ENCODE peak calls at places on chromosomes 16 and 17, in five cellular contexts. One of them, this sample, is unnamed. For H3K4me1 and H3K27me3, the result is how much of the 10 kb centered on the place peaks cover.

GRCh38 chr17:62616993-62617893 is 10.2 kb upstream of the MRC2 start:
- DNase-seq in transverse colon: no peak
- DNase-seq in fibroblast of lung: peak
- DNase-seq in naive thymus-derived CD4-positive, alpha-beta T cell: no peak
- DNase-seq in ovary: no peak
- DNase-seq in this sample: no peak

GRCh38 chr16:61233718-61234117 is 802.5 kb downstream of the CDH8 start:
- DNase-seq in transverse colon: no peak
- DNase-seq in fibroblast of lung: no peak
- DNase-seq in naive thymus-derived CD4-positive, alpha-beta T cell: no peak
- DNase-seq in ovary: no peak
- DNase-seq in this sample: no peak

GRCh38 chr17:28904800-28905199 is 1.9 kb upstream of the DHRS13 start:
- DNase-seq in transverse colon: no peak
- DNase-seq in fibroblast of lung: no peak
- DNase-seq in naive thymus-derived CD4-positive, alpha-beta T cell: no peak
- DNase-seq in ovary: no peak
- DNase-seq in this sample: no peak

GRCh38 chr16:88649924-88650748 is 717 bp downstream of the CYBA start:
- DNase-seq in transverse colon: peak
- DNase-seq in fibroblast of lung: no peak
- DNase-seq in naive thymus-derived CD4-positive, alpha-beta T cell: no peak
- DNase-seq in ovary: no peak
- DNase-seq in this sample: peak

GRCh38 chr17:64245218-64246145 is 17.6 kb downstream of the TEX2 start:
- DNase-seq in transverse colon: no peak
- DNase-seq in fibroblast of lung: peak
- DNase-seq in naive thymus-derived CD4-positive, alpha-beta T cell: no peak
- DNase-seq in ovary: no peak
- DNase-seq in this sample: no peak

GRCh38 chr16:17835118-17835949 is 364.6 kb upstream of the XYLT1 start:
- DNase-seq in transverse colon: no peak
- DNase-seq in fibroblast of lung: peak
- DNase-seq in naive thymus-derived CD4-positive, alpha-beta T cell: no peak
- DNase-seq in ovary: no peak
- DNase-seq in this sample: no peak

GRCh38 chr17:50547035-50547735 is at the start of gene SPATA20:
- DNase-seq in transverse colon: peak
- DNase-seq in fibroblast of lung: peak
- DNase-seq in naive thymus-derived CD4-positive, alpha-beta T cell: peak
- DNase-seq in ovary: peak
- DNase-seq in this sample: peak

GRCh38 chr16:78189121-78189520 is 89.7 kb downstream of the WWOX start:
- DNase-seq in transverse colon: no peak
- DNase-seq in fibroblast of lung: no peak
- DNase-seq in naive thymus-derived CD4-positive, alpha-beta T cell: no peak
- DNase-seq in ovary: no peak
- DNase-seq in this sample: no peak

GRCh38 chr16:48123104-48123788 is 32.5 kb downstream of the ABCC12 start:
- DNase-seq in transverse colon: no peak
- DNase-seq in fibroblast of lung: peak
- DNase-seq in naive thymus-derived CD4-positive, alpha-beta T cell: no peak
- DNase-seq in ovary: no peak
- DNase-seq in this sample: no peak

GRCh38 chr17:61116577-61116976 is 283.1 kb upstream of the TBX2 start:
- DNase-seq in transverse colon: no peak
- DNase-seq in fibroblast of lung: no peak
- DNase-seq in naive thymus-derived CD4-positive, alpha-beta T cell: no peak
- DNase-seq in ovary: no peak
- DNase-seq in this sample: no peak

GRCh38 chr16:12971216-12971615 is 69.8 kb downstream of the SHISA9 start:
- DNase-seq in transverse colon: no peak
- DNase-seq in fibroblast of lung: peak
- DNase-seq in naive thymus-derived CD4-positive, alpha-beta T cell: no peak
- DNase-seq in ovary: no peak
- DNase-seq in this sample: peak

GRCh38 chr16:57627184-57627871 is 1.1 kb upstream of the ADGRG1 start:
- DNase-seq in transverse colon: no peak
- DNase-seq in fibroblast of lung: peak
- DNase-seq in naive thymus-derived CD4-positive, alpha-beta T cell: no peak
- DNase-seq in ovary: no peak
- DNase-seq in this sample: no peak

GRCh38 chr16:89581861-89582563 is 6.5 kb downstream of the CPNE7 start:
- DNase-seq in transverse colon: peak
- DNase-seq in fibroblast of lung: peak
- DNase-seq in naive thymus-derived CD4-positive, alpha-beta T cell: no peak
- DNase-seq in ovary: no peak
- DNase-seq in this sample: no peak

GRCh38 chr16:27984121-27984520 is 79.4 kb downstream of the GSG1L start:
- DNase-seq in transverse colon: no peak
- DNase-seq in fibroblast of lung: no peak
- DNase-seq in naive thymus-derived CD4-positive, alpha-beta T cell: no peak
- DNase-seq in ovary: no peak
- DNase-seq in this sample: no peak

GRCh38 chr16:10947211-10947787 is 2.9 kb downstream of the CLEC16A start:
- DNase-seq in transverse colon: no peak
- DNase-seq in fibroblast of lung: no peak
- DNase-seq in naive thymus-derived CD4-positive, alpha-beta T cell: no peak
- DNase-seq in ovary: no peak
- DNase-seq in this sample: no peak
- H3K4me1 ChIP-seq in transverse colon: under half
- H3K4me1 ChIP-seq in fibroblast of lung: under half
- H3K4me1 ChIP-seq in naive thymus-derived CD4-positive, alpha-beta T cell: under half
- H3K4me1 ChIP-seq in ovary: under half
- H3K4me1 ChIP-seq in this sample: under half

GRCh38 chr17:54518706-54519105 is 381.9 kb upstream of the TOM1L1 start:
- DNase-seq in transverse colon: no peak
- DNase-seq in fibroblast of lung: no peak
- DNase-seq in naive thymus-derived CD4-positive, alpha-beta T cell: no peak
- DNase-seq in ovary: no peak
- DNase-seq in this sample: no peak

GRCh38 chr17:54527941-54528340 is 372.7 kb upstream of the TOM1L1 start:
- DNase-seq in transverse colon: no peak
- DNase-seq in fibroblast of lung: no peak
- DNase-seq in naive thymus-derived CD4-positive, alpha-beta T cell: no peak
- DNase-seq in ovary: no peak
- DNase-seq in this sample: no peak

GRCh38 chr17:54530398-54530797 is 370.3 kb upstream of the TOM1L1 start:
- DNase-seq in transverse colon: no peak
- DNase-seq in fibroblast of lung: no peak
- DNase-seq in naive thymus-derived CD4-positive, alpha-beta T cell: no peak
- DNase-seq in ovary: no peak
- DNase-seq in this sample: no peak

GRCh38 chr17:54521137-54521536 is 379.5 kb upstream of the TOM1L1 start:
- DNase-seq in transverse colon: no peak
- DNase-seq in fibroblast of lung: no peak
- DNase-seq in naive thymus-derived CD4-positive, alpha-beta T cell: no peak
- DNase-seq in ovary: no peak
- DNase-seq in this sample: no peak

DNA sequence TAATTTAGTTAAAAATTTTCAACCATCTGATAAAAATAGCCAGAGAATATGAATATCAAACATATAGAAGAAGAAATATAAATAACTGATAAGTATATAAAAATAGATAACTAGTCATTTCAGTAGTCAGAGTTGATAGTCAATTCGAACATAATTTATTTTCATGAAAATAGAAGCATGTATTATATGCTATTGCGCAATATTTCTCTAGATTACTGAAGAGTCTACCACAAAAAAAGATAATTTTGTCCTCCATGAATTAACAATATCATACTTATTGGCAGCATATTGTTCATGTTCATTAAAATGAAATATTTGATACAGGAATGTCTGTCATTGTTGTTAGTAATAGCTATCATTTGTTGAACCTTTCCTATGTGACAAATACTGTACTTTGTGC is 376.2 kb upstream of the TOM1L1 start:
- DNase-seq in transverse colon: no peak
- DNase-seq in fibroblast of lung: no peak
- DNase-seq in naive thymus-derived CD4-positive, alpha-beta T cell: no peak
- DNase-seq in ovary: no peak
- DNase-seq in this sample: no peak
- H3K27me3 ChIP-seq in transverse colon: under half
- H3K27me3 ChIP-seq in fibroblast of lung: under half
- H3K27me3 ChIP-seq in naive thymus-derived CD4-positive, alpha-beta T cell: under half
- H3K27me3 ChIP-seq in ovary: under half
- H3K27me3 ChIP-seq in this sample: under half

DNA sequence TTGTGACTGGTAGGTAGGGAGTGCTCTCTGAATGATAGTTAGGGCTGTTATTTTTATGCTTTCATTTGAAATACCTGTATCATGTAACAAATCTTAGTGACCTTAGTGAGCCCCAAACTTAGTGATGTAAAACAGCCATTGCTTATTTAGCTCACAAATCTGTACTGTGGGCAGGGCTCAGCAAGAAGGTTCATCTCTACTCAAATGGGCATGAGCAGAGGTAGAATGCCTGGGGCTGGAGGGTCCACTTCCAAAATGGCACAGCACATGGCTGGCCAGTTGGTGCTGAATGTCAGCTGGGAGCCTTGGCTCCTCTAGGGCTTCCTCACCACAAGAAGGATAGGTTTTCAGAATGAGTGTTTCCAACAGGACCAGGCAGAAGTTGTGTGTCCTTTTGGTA is 49.3 kb upstream of the FOXF1 start:
- DNase-seq in transverse colon: no peak
- DNase-seq in fibroblast of lung: no peak
- DNase-seq in naive thymus-derived CD4-positive, alpha-beta T cell: no peak
- DNase-seq in ovary: no peak
- DNase-seq in this sample: no peak
- H3K4me1 ChIP-seq in transverse colon: under half
- H3K4me1 ChIP-seq in fibroblast of lung: under half
- H3K4me1 ChIP-seq in naive thymus-derived CD4-positive, alpha-beta T cell: under half
- H3K4me1 ChIP-seq in ovary: under half
- H3K4me1 ChIP-seq in this sample: under half

GRCh38 chr17:48995871-48996695 is 1.1 kb upstream of the IGF2BP1 start:
- DNase-seq in transverse colon: no peak
- DNase-seq in fibroblast of lung: no peak
- DNase-seq in naive thymus-derived CD4-positive, alpha-beta T cell: peak
- DNase-seq in ovary: no peak
- DNase-seq in this sample: no peak

GRCh38 chr17:48996696-48997102 is 486 bp upstream of the IGF2BP1 start:
- DNase-seq in transverse colon: no peak
- DNase-seq in fibroblast of lung: no peak
- DNase-seq in naive thymus-derived CD4-positive, alpha-beta T cell: no peak
- DNase-seq in ovary: no peak
- DNase-seq in this sample: no peak

GRCh38 chr17:48997103-48997826 is at the start of gene IGF2BP1:
- DNase-seq in transverse colon: no peak
- DNase-seq in fibroblast of lung: peak
- DNase-seq in naive thymus-derived CD4-positive, alpha-beta T cell: peak
- DNase-seq in ovary: no peak
- DNase-seq in this sample: no peak

GRCh38 chr17:48998557-48999440 is 1.6 kb downstream of the IGF2BP1 start:
- DNase-seq in transverse colon: no peak
- DNase-seq in fibroblast of lung: peak
- DNase-seq in naive thymus-derived CD4-positive, alpha-beta T cell: no peak
- DNase-seq in ovary: no peak
- DNase-seq in this sample: no peak

GRCh38 chr17:48997827-48998556 is 807 bp downstream of the IGF2BP1 start:
- DNase-seq in transverse colon: no peak
- DNase-seq in fibroblast of lung: peak
- DNase-seq in naive thymus-derived CD4-positive, alpha-beta T cell: no peak
- DNase-seq in ovary: no peak
- DNase-seq in this sample: no peak
- H3K27me3 ChIP-seq in transverse colon: half or more
- H3K27me3 ChIP-seq in fibroblast of lung: half or more
- H3K27me3 ChIP-seq in naive thymus-derived CD4-positive, alpha-beta T cell: half or more
- H3K27me3 ChIP-seq in ovary: under half
- H3K27me3 ChIP-seq in this sample: half or more

GRCh38 chr17:77466140-77466539 is 325.4 kb downstream of the SEC14L1 start:
- DNase-seq in transverse colon: no peak
- DNase-seq in fibroblast of lung: peak
- DNase-seq in naive thymus-derived CD4-positive, alpha-beta T cell: no peak
- DNase-seq in ovary: no peak
- DNase-seq in this sample: no peak
- H3K4me1 ChIP-seq in transverse colon: half or more
- H3K4me1 ChIP-seq in fibroblast of lung: under half
- H3K4me1 ChIP-seq in naive thymus-derived CD4-positive, alpha-beta T cell: half or more
- H3K4me1 ChIP-seq in ovary: under half
- H3K4me1 ChIP-seq in this sample: under half

DNA sequence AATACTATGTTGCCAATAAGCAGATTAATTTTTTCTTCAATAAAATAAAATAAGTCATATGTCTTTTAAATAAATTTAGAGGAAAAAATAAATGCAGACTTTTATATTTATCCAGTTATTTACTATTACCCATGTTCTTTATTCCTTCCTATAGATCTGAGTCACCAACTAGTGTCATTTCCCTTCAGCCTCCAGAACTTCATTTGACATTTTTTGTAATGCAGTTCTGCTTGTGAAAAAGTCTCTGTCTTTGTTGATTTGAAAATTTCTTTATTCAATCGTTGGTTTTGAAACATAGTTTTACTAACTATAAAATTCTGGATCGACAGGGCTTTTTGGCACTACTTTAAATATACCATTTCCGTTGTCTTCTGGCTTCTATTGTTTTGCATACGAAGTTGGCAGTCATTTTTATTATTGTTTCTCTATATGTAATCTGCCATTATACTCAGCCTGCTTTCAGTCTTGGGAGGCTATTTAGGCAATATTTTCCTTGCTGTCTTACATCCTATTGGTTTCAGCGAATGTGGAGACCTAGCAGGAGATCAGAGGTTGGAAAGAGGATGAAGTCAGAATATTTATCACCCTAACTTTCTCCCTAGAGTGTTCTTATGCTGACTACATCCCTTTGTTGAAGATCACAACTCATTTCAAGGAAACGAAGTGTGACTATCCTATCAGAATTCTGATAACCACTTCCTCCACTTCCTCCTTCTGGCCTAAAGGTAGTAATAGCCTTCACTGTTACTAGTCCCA is 42.0 kb upstream of the SLC6A2 start:
- DNase-seq in transverse colon: no peak
- DNase-seq in fibroblast of lung: no peak
- DNase-seq in naive thymus-derived CD4-positive, alpha-beta T cell: no peak
- DNase-seq in ovary: no peak
- DNase-seq in this sample: no peak
- H3K27me3 ChIP-seq in transverse colon: under half
- H3K27me3 ChIP-seq in fibroblast of lung: under half
- H3K27me3 ChIP-seq in naive thymus-derived CD4-positive, alpha-beta T cell: under half
- H3K27me3 ChIP-seq in ovary: under half
- H3K27me3 ChIP-seq in this sample: under half

DNA sequence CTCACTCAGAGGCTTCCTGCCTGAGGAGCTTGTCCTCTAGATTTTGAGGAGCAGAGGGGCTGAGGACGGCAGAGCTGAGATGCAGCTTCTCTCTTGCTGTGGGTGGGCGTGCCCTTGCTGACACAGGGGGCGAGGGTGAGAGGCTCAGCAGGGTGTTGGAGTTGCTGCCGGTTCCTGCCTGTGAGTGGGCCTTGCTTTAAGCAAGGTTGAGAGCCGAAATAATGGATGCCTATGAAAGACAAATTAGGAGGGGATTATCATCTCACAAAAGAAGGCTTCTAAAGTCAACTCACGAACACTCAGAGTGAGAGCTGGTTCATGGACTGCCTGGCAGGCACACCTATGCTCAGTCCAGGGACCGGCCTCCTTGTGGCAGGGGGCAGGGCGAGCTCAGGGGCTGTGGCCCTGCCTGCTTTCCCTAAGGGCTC is 215.6 kb downstream of the MSI2 start:
- DNase-seq in transverse colon: no peak
- DNase-seq in fibroblast of lung: no peak
- DNase-seq in naive thymus-derived CD4-positive, alpha-beta T cell: no peak
- DNase-seq in ovary: no peak
- DNase-seq in this sample: no peak
- H3K4me1 ChIP-seq in transverse colon: under half
- H3K4me1 ChIP-seq in fibroblast of lung: under half
- H3K4me1 ChIP-seq in naive thymus-derived CD4-positive, alpha-beta T cell: under half
- H3K4me1 ChIP-seq in ovary: under half
- H3K4me1 ChIP-seq in this sample: under half

GRCh38 chr17:79479876-79480275 is 131.0 kb downstream of the RBFOX3 start:
- DNase-seq in transverse colon: no peak
- DNase-seq in fibroblast of lung: no peak
- DNase-seq in naive thymus-derived CD4-positive, alpha-beta T cell: no peak
- DNase-seq in ovary: no peak
- DNase-seq in this sample: no peak
- H3K27me3 ChIP-seq in transverse colon: under half
- H3K27me3 ChIP-seq in fibroblast of lung: under half
- H3K27me3 ChIP-seq in naive thymus-derived CD4-positive, alpha-beta T cell: under half
- H3K27me3 ChIP-seq in ovary: under half
- H3K27me3 ChIP-seq in this sample: half or more